ENCODE peak calls at places on chromosome 18, in six cellular contexts. I, G, S, W, V and H are unnamed samples.

GRCh38 chr18:34643982-34644381 is 66.1 kb upstream of the DTNA start:
- DNase-seq in I (no peak), G (no peak), S (no peak), W (no peak), V (no peak), H (no peak)

GRCh38 chr18:44586782-44587524 is 93.7 kb upstream of the SETBP1 start:
- DNase-seq in I (no peak), G (no peak), S (no peak), W (peak), V (no peak), H (no peak)

GRCh38 chr18:29749699-29750098 is 1292.8 kb downstream of the DSC3 start:
- DNase-seq in I (no peak), G (no peak), S (no peak), W (no peak), V (no peak), H (no peak)

GRCh38 chr18:48973731-48974130 is 23.0 kb upstream of the SMAD7 start:
- DNase-seq in I (no peak), G (no peak), S (peak), W (no peak), V (no peak), H (no peak)

GRCh38 chr18:55579471-55579870 is 8.5 kb downstream of the TCF4 start:
- DNase-seq in I (no peak), G (no peak), S (no peak), W (no peak), V (no peak), H (no peak)

GRCh38 chr18:70453058-70453775 is 164.4 kb downstream of the SOCS6 start:
- DNase-seq in I (no peak), G (no peak), S (no peak), W (peak), V (no peak), H (no peak)

GRCh38 chr18:63262369-63263335 is 56.9 kb downstream of the BCL2 start:
- DNase-seq in I (no peak), G (no peak), S (no peak), W (no peak), V (no peak), H (no peak)

GRCh38 chr18:34780856-34781255 is 70.8 kb downstream of the DTNA start:
- DNase-seq in I (no peak), G (no peak), S (no peak), W (no peak), V (no peak), H (no peak)

GRCh38 chr18:5476961-5477800 is 66.6 kb downstream of the EPB41L3 start:
- DNase-seq in I (no peak), G (no peak), S (no peak), W (no peak), V (peak), H (no peak)

GRCh38 chr18:56112013-56112749 is 524.2 kb upstream of the TCF4 start:
- DNase-seq in I (no peak), G (no peak), S (peak), W (no peak), V (no peak), H (no peak)

GRCh38 chr18:50398099-50398498 is 23.3 kb downstream of the SKA1 start:
- DNase-seq in I (no peak), G (no peak), S (no peak), W (no peak), V (no peak), H (no peak)

GRCh38 chr18:26436176-26437031 is 111.9 kb downstream of the KCTD1 start:
- DNase-seq in I (no peak), G (no peak), S (no peak), W (no peak), V (no peak), H (no peak)

GRCh38 chr18:7872569-7872968 is 305.5 kb downstream of the PTPRM start:
- DNase-seq in I (no peak), G (peak), S (no peak), W (no peak), V (peak), H (no peak)

GRCh38 chr18:55407774-55408535 is 180.0 kb downstream of the TCF4 start:
- DNase-seq in I (no peak), G (no peak), S (no peak), W (no peak), V (no peak), H (no peak)

GRCh38 chr18:76256897-76257500 is 238.0 kb downstream of the ZNF516 start:
- DNase-seq in I (no peak), G (no peak), S (peak), W (peak), V (peak), H (peak)

GRCh38 chr18:36623681-36624080 is 205.1 kb downstream of the TPGS2 start:
- DNase-seq in I (no peak), G (no peak), S (no peak), W (no peak), V (no peak), H (no peak)

GRCh38 chr18:13257361-13257980 is 38.9 kb downstream of the LDLRAD4 start:
- DNase-seq in I (no peak), G (no peak), S (no peak), W (no peak), V (no peak), H (no peak)

GRCh38 chr18:34085140-34085739 is 139.5 kb downstream of the NOL4 start:
- DNase-seq in I (no peak), G (no peak), S (no peak), W (no peak), V (no peak), H (no peak)

GRCh38 chr18:8351173-8351572 is 258.1 kb upstream of the RAB12 start:
- DNase-seq in I (no peak), G (no peak), S (no peak), W (no peak), V (no peak), H (no peak)

GRCh38 chr18:48917579-48918101 is 33.1 kb downstream of the SMAD7 start:
- DNase-seq in I (no peak), G (no peak), S (no peak), W (peak), V (no peak), H (no peak)

GRCh38 chr18:31657823-31658669 is 26.3 kb downstream of the B4GALT6 start:
- DNase-seq in I (no peak), G (peak), S (peak), W (peak), V (peak), H (peak)

GRCh38 chr18:63197246-63197791 is 122.2 kb downstream of the BCL2 start:
- DNase-seq in I (peak), G (no peak), S (no peak), W (no peak), V (peak), H (no peak)

GRCh38 chr18:27970321-27970720 is 206.6 kb downstream of the CDH2 start:
- DNase-seq in I (no peak), G (no peak), S (no peak), W (no peak), V (no peak), H (no peak)